ENCODE peak calls at places on chromosomes 4 and X, in ten cellular contexts. One of them, this sample, is unnamed.

GRCh38 chrX:121356139-121356849 is 308.9 kb downstream of the GLUD2 start:
- DNase-seq in activated B cell treated with CpG ODN at 0.5 μM for 24 hours: no peak
- DNase-seq in NCI-H2227 treated with DMSO at 0.1 percent for 48 hours: peak
- DNase-seq in stimulated activated CD4-positive, alpha-beta T cell treated with anti-CD3 and anti-CD28 coated beads, Interleukin-2, amount 100 ng/mL, for 48 hours: no peak
- DNase-seq in caudate nucleus: no peak
- DNase-seq in NCI-H1105: peak
- DNase-seq in upper lobe of right lung: no peak
- DNase-seq in AG04449: no peak
- DNase-seq in RCC 7860: no peak
- DNase-seq in aorta: no peak
- DNase-seq in this sample: no peak

GRCh38 chr4:118967393-118967792 is 78.7 kb downstream of the SYNPO2 start:
- DNase-seq in NCI-H2227 treated with DMSO at 0.1 percent for 48 hours: no peak
- DNase-seq in activated B cell treated with CpG ODN at 0.5 μM for 24 hours: no peak
- DNase-seq in stimulated activated CD4-positive, alpha-beta T cell treated with anti-CD3 and anti-CD28 coated beads, Interleukin-2, amount 100 ng/mL, for 48 hours: no peak
- DNase-seq in NCI-H1105: no peak
- DNase-seq in caudate nucleus: no peak
- DNase-seq in RCC 7860: no peak
- DNase-seq in aorta: no peak
- DNase-seq in AG04449: no peak
- DNase-seq in upper lobe of right lung: no peak
- DNase-seq in this sample: no peak

GRCh38 chrX:137999542-137999941 is 433.6 kb downstream of the ZIC3 start:
- DNase-seq in NCI-H1105: no peak
- DNase-seq in stimulated activated CD4-positive, alpha-beta T cell treated with anti-CD3 and anti-CD28 coated beads, Interleukin-2, amount 100 ng/mL, for 48 hours: no peak
- DNase-seq in caudate nucleus: no peak
- DNase-seq in upper lobe of right lung: no peak
- DNase-seq in activated B cell treated with CpG ODN at 0.5 μM for 24 hours: no peak
- DNase-seq in aorta: no peak
- DNase-seq in RCC 7860: no peak
- DNase-seq in AG04449: no peak
- DNase-seq in NCI-H2227 treated with DMSO at 0.1 percent for 48 hours: no peak
- DNase-seq in this sample: no peak

GRCh38 chrX:110408949-110409588 is 50.4 kb downstream of the RTL9 start:
- DNase-seq in caudate nucleus: no peak
- DNase-seq in NCI-H1105: no peak
- DNase-seq in activated B cell treated with CpG ODN at 0.5 μM for 24 hours: no peak
- DNase-seq in AG04449: no peak
- DNase-seq in NCI-H2227 treated with DMSO at 0.1 percent for 48 hours: no peak
- DNase-seq in RCC 7860: no peak
- DNase-seq in upper lobe of right lung: no peak
- DNase-seq in stimulated activated CD4-positive, alpha-beta T cell treated with anti-CD3 and anti-CD28 coated beads, Interleukin-2, amount 100 ng/mL, for 48 hours: no peak
- DNase-seq in aorta: no peak
- DNase-seq in this sample: no peak

GRCh38 chr4:43564601-43565000 is 672.1 kb downstream of the GRXCR1 start:
- DNase-seq in caudate nucleus: no peak
- DNase-seq in stimulated activated CD4-positive, alpha-beta T cell treated with anti-CD3 and anti-CD28 coated beads, Interleukin-2, amount 100 ng/mL, for 48 hours: no peak
- DNase-seq in NCI-H2227 treated with DMSO at 0.1 percent for 48 hours: no peak
- DNase-seq in activated B cell treated with CpG ODN at 0.5 μM for 24 hours: no peak
- DNase-seq in upper lobe of right lung: no peak
- DNase-seq in AG04449: no peak
- DNase-seq in aorta: no peak
- DNase-seq in NCI-H1105: no peak
- DNase-seq in RCC 7860: no peak
- DNase-seq in this sample: no peak

GRCh38 chr4:119313237-119313636 is 8.7 kb downstream of the FABP2 start:
- DNase-seq in caudate nucleus: no peak
- DNase-seq in NCI-H1105: no peak
- DNase-seq in aorta: no peak
- DNase-seq in activated B cell treated with CpG ODN at 0.5 μM for 24 hours: no peak
- DNase-seq in stimulated activated CD4-positive, alpha-beta T cell treated with anti-CD3 and anti-CD28 coated beads, Interleukin-2, amount 100 ng/mL, for 48 hours: no peak
- DNase-seq in RCC 7860: no peak
- DNase-seq in AG04449: no peak
- DNase-seq in NCI-H2227 treated with DMSO at 0.1 percent for 48 hours: no peak
- DNase-seq in upper lobe of right lung: no peak
- DNase-seq in this sample: no peak

GRCh38 chrX:149522914-149523313 is 17.8 kb upstream of the IDS start:
- DNase-seq in activated B cell treated with CpG ODN at 0.5 μM for 24 hours: no peak
- DNase-seq in aorta: no peak
- DNase-seq in RCC 7860: peak
- DNase-seq in AG04449: no peak
- DNase-seq in NCI-H2227 treated with DMSO at 0.1 percent for 48 hours: no peak
- DNase-seq in NCI-H1105: no peak
- DNase-seq in caudate nucleus: no peak
- DNase-seq in stimulated activated CD4-positive, alpha-beta T cell treated with anti-CD3 and anti-CD28 coated beads, Interleukin-2, amount 100 ng/mL, for 48 hours: no peak
- DNase-seq in upper lobe of right lung: no peak
- DNase-seq in this sample: no peak

GRCh38 chr4:20203508-20203907 is 48.2 kb upstream of the SLIT2 start:
- DNase-seq in NCI-H1105: no peak
- DNase-seq in AG04449: peak
- DNase-seq in aorta: no peak
- DNase-seq in activated B cell treated with CpG ODN at 0.5 μM for 24 hours: no peak
- DNase-seq in stimulated activated CD4-positive, alpha-beta T cell treated with anti-CD3 and anti-CD28 coated beads, Interleukin-2, amount 100 ng/mL, for 48 hours: no peak
- DNase-seq in caudate nucleus: no peak
- DNase-seq in NCI-H2227 treated with DMSO at 0.1 percent for 48 hours: no peak
- DNase-seq in upper lobe of right lung: no peak
- DNase-seq in RCC 7860: no peak
- DNase-seq in this sample: no peak

GRCh38 chrX:132034648-132035047 is 11.5 kb downstream of the STK26 start:
- DNase-seq in caudate nucleus: no peak
- DNase-seq in NCI-H2227 treated with DMSO at 0.1 percent for 48 hours: no peak
- DNase-seq in RCC 7860: no peak
- DNase-seq in activated B cell treated with CpG ODN at 0.5 μM for 24 hours: no peak
- DNase-seq in aorta: no peak
- DNase-seq in upper lobe of right lung: no peak
- DNase-seq in AG04449: no peak
- DNase-seq in NCI-H1105: no peak
- DNase-seq in stimulated activated CD4-positive, alpha-beta T cell treated with anti-CD3 and anti-CD28 coated beads, Interleukin-2, amount 100 ng/mL, for 48 hours: no peak
- DNase-seq in this sample: no peak

This sample was measured in NCI-H460.